ENCODE peak calls at places on chromosomes 11 and 22, in seven cellular contexts. X, K, D, M, O, F and V are unnamed samples.

GRCh38 chr11:117860139-117860538 is 16.3 kb downstream of the FXYD6 start:
- DNase-seq in K (no peak), O (no peak), F (no peak), X (no peak), M (no peak), D (no peak), V (no peak)

GRCh38 chr11:62553839-62554361 is 7.3 kb upstream of the AHNAK start:
- DNase-seq in K (no peak), M (peak), O (peak), D (no peak), F (no peak), X (no peak), V (peak)

GRCh38 chr11:833849-834311 is 1.1 kb downstream of the CD151 start:
- DNase-seq in X (no peak), F (no peak), K (no peak), M (no peak), O (peak), D (no peak), V (no peak)

GRCh38 chr11:104090767-104091166 is 54.3 kb downstream of the DDI1 start:
- DNase-seq in D (no peak), O (no peak), F (no peak), X (no peak), M (no peak), K (no peak), V (no peak)

GRCh38 chr11:117286588-117286987 is 4.6 kb upstream of the BACE1-AS start:
- DNase-seq in X (no peak), K (no peak), O (no peak), F (no peak), D (no peak), M (no peak), V (no peak)

GRCh38 chr11:75499423-75500305 is 26.1 kb downstream of the GDPD5 start:
- DNase-seq in F (no peak), O (peak), X (no peak), M (no peak), D (no peak), K (peak), V (peak)

GRCh38 chr11:1992111-1992510 is 5.5 kb downstream of the H19 start:
- DNase-seq in O (no peak), X (no peak), F (no peak), D (no peak), K (no peak), M (no peak), V (no peak)

GRCh38 chr11:61701298-61701993 is 21.3 kb downstream of the DAGLA start:
- DNase-seq in M (no peak), X (peak), K (no peak), O (peak), D (no peak), F (peak), V (no peak)

GRCh38 chr11:119120639-119121007 is 757 bp upstream of the HINFP start:
- DNase-seq in K (no peak), X (no peak), F (no peak), D (no peak), O (peak), M (no peak), V (peak)

GRCh38 chr11:134727204-134727603 is 315.2 kb upstream of the B3GAT1 start:
- DNase-seq in O (no peak), X (no peak), K (no peak), F (no peak), D (no peak), M (no peak), V (no peak)

GRCh38 chr11:6315811-6316425 is 4.4 kb downstream of the CAVIN3 start:
- DNase-seq in X (no peak), K (peak), F (peak), M (no peak), O (peak), D (no peak), V (peak)

GRCh38 chr11:119432484-119433368 is 9.8 kb upstream of the THY1 start:
- DNase-seq in K (peak), D (no peak), F (no peak), X (no peak), M (no peak), O (peak), V (peak)

GRCh38 chr11:120031612-120032600 is 106.0 kb downstream of the TRIM29 start:
- DNase-seq in D (no peak), O (no peak), K (no peak), X (no peak), F (no peak), M (no peak), V (no peak)

GRCh38 chr22:28986366-28986765 is 75.3 kb downstream of the C22orf31 start:
- DNase-seq in O (peak), M (no peak), D (no peak), F (no peak), X (no peak), K (no peak), V (no peak)

GRCh38 chr22:29080061-29080975 is 7.5 kb downstream of the KREMEN1 start:
- DNase-seq in K (no peak), D (no peak), O (peak), M (no peak), F (no peak), X (no peak), V (peak)

GRCh38 chr11:108718466-108718865 is 53.6 kb downstream of the DDX10 start:
- DNase-seq in F (no peak), X (no peak), O (no peak), M (no peak), K (no peak), D (no peak), V (no peak)

GRCh38 chr11:73478737-73479347 is 102.6 kb downstream of the RELT start:
- DNase-seq in K (no peak), F (peak), D (no peak), X (no peak), M (peak), O (peak), V (peak)

GRCh38 chr22:30420401-30421178 is 5.0 kb upstream of the MTFP1 start:
- DNase-seq in O (peak), X (no peak), K (no peak), M (no peak), D (no peak), F (no peak), V (peak)

GRCh38 chr11:119417726-119418540 is 5.0 kb downstream of the THY1 start:
- DNase-seq in K (peak), O (peak), D (no peak), M (no peak), X (no peak), F (peak), V (peak)

GRCh38 chr11:65040520-65041205 is 347 bp upstream of the SAC3D1 start:
- DNase-seq in D (peak), O (peak), X (peak), M (peak), K (peak), F (peak), V (peak)

GRCh38 chr11:79087238-79087956 is 353.4 kb downstream of the TENM4 start:
- DNase-seq in F (no peak), M (no peak), X (no peak), O (peak), K (no peak), D (no peak), V (peak)

GRCh38 chr22:39728236-39728860 is 157.8 kb downstream of the CACNA1I start:
- DNase-seq in F (no peak), K (no peak), D (no peak), X (no peak), O (no peak), M (no peak), V (no peak)

GRCh38 chr11:95641506-95641905 is 148.1 kb downstream of the FAM76B start:
- DNase-seq in K (no peak), D (no peak), F (no peak), X (peak), M (no peak), O (no peak), V (peak)

GRCh38 chr11:31340903-31341572 is 28.5 kb downstream of the DCDC1 start:
- DNase-seq in D (no peak), X (no peak), M (peak), F (peak), O (peak), K (no peak), V (peak)

GRCh38 chr22:26172389-26172990 is 3.2 kb downstream of the SEZ6L start:
- DNase-seq in K (no peak), O (peak), D (no peak), X (no peak), M (peak), F (peak), V (peak)

GRCh38 chr11:67273260-67273990 is 7.2 kb downstream of the GRK2 start:
- DNase-seq in D (no peak), X (no peak), K (peak), M (no peak), O (peak), F (no peak), V (no peak)

GRCh38 chr22:47138898-47139789 is 376.7 kb downstream of the TBC1D22A start:
- DNase-seq in D (no peak), X (no peak), O (no peak), F (no peak), M (no peak), K (no peak), V (peak)

GRCh38 chr11:47553417-47553746 is 450 bp upstream of the CELF1 start:
- DNase-seq in M (no peak), D (no peak), O (no peak), F (no peak), X (no peak), K (no peak), V (peak)

GRCh38 chr22:48259991-48260670 is 1497.7 kb downstream of the TBC1D22A start:
- DNase-seq in M (no peak), X (no peak), D (no peak), K (no peak), F (no peak), O (no peak), V (no peak)

GRCh38 chr11:119445356-119445755 is 22.4 kb upstream of the THY1 start:
- DNase-seq in K (no peak), M (no peak), X (no peak), O (peak), F (no peak), D (no peak), V (peak)

GRCh38 chr11:2272241-2272945 is 2.0 kb upstream of the ASCL2 start:
- DNase-seq in D (no peak), F (peak), O (no peak), M (no peak), X (no peak), K (no peak), V (no peak)

GRCh38 chr11:57434640-57435546 is 8.0 kb upstream of the SLC43A3 start:
- DNase-seq in D (no peak), O (peak), K (no peak), F (no peak), M (no peak), X (peak), V (peak)

GRCh38 chr22:41308054-41308453 is 6.7 kb downstream of the ZC3H7B start:
- DNase-seq in D (no peak), X (no peak), F (no peak), O (peak), M (no peak), K (peak), V (peak)

GRCh38 chr11:78943841-78944240 is 369.2 kb upstream of the NARS2 start:
- DNase-seq in X (no peak), M (no peak), O (no peak), K (no peak), D (no peak), F (no peak), V (no peak)

GRCh38 chr11:64747961-64748715 is 4.2 kb upstream of the RASGRP2 start:
- DNase-seq in O (peak), D (no peak), X (no peak), M (no peak), K (no peak), F (no peak), V (peak)

GRCh38 chr11:66686801-66687750 is 9.4 kb upstream of the RBM4B start:
- DNase-seq in D (no peak), X (no peak), F (no peak), O (no peak), K (no peak), M (no peak), V (no peak)

GRCh38 chr22:48889887-48890692 is 937.6 kb downstream of the BRD1 start:
- DNase-seq in X (no peak), M (no peak), K (no peak), D (no peak), F (no peak), O (no peak), V (no peak)

GRCh38 chr22:37467556-37467955 is 18.6 kb downstream of the MFNG start:
- DNase-seq in K (no peak), O (no peak), F (no peak), M (no peak), X (no peak), D (no peak), V (no peak)